ENCODE peak calls at places on chromosomes 3 and 15, in four cellular contexts. M, L, W and S are unnamed samples.

GRCh38 chr3:9681011-9681722 is 22.5 kb upstream of the CPNE9 start:
- DNase-seq in M (no peak), L (no peak), W (no peak), S (no peak)

GRCh38 chr3:159764211-159765024 is 224.2 kb upstream of the IL12A start:
- DNase-seq in M (peak; percentile 64), L (peak; percentile 15), W (peak; percentile 91), S (peak; percentile 39)

GRCh38 chr15:64344651-64345262 is 11.2 kb downstream of the CSNK1G1 start:
- DNase-seq in M (no peak), L (no peak), W (no peak), S (no peak)

GRCh38 chr15:63752075-63752684 is 81.6 kb downstream of the HERC1 start:
- DNase-seq in M (peak; percentile 21), L (peak; percentile 37), W (peak; percentile 42), S (peak; percentile 15)

GRCh38 chr3:13637953-13638352 is 89.0 kb downstream of the FBLN2 start:
- DNase-seq in M (no peak), L (no peak), W (no peak), S (no peak)

GRCh38 chr3:45057557-45057956 is 31.5 kb downstream of the CLEC3B start:
- DNase-seq in M (no peak), L (no peak), W (peak; percentile 17), S (no peak)

GRCh38 chr3:146780251-146780650 is 175.1 kb upstream of the PLSCR5 start:
- DNase-seq in M (no peak), L (no peak), W (no peak), S (no peak)

GRCh38 chr3:193194417-193194816 is 46.6 kb upstream of the PLAAT1 start:
- DNase-seq in M (no peak), L (no peak), W (no peak), S (no peak)

GRCh38 chr15:42031211-42031915 is 10.5 kb upstream of the PLA2G4E start:
- DNase-seq in M (no peak), L (no peak), W (no peak), S (no peak)

GRCh38 chr15:50907866-50908208 is 646 bp upstream of the AP4E1 start:
- DNase-seq in M (no peak), L (no peak), W (peak; percentile 61), S (no peak)

GRCh38 chr15:92409006-92409405 is 15.3 kb downstream of the ST8SIA2 start:
- DNase-seq in M (no peak), L (no peak), W (no peak), S (no peak)

GRCh38 chr3:17478673-17479072 is 263.8 kb downstream of the TBC1D5 start:
- DNase-seq in M (no peak), L (no peak), W (peak; percentile 15), S (no peak)

GRCh38 chr15:36529296-36530011 is 50.0 kb upstream of the CDIN1 start:
- DNase-seq in M (no peak), L (no peak), W (peak; percentile 13), S (no peak)

GRCh38 chr3:119588112-119588511 is 8.8 kb downstream of the ADPRH start:
- DNase-seq in M (no peak), L (no peak), W (peak; percentile 32), S (no peak)

GRCh38 chr3:64459711-64460110 is 228.1 kb downstream of the ADAMTS9 start:
- DNase-seq in M (no peak), L (no peak), W (no peak), S (no peak)

GRCh38 chr3:30496496-30496966 is 109.9 kb upstream of the TGFBR2 start:
- DNase-seq in M (no peak), L (no peak), W (peak; percentile 64), S (no peak)

GRCh38 chr3:61565569-61565968 is 4.2 kb downstream of the PTPRG start:
- DNase-seq in M (no peak), L (no peak), W (peak; percentile 25), S (no peak)

GRCh38 chr3:158992466-158992865 is 190.6 kb downstream of the MFSD1 start:
- DNase-seq in M (no peak), L (no peak), W (no peak), S (no peak)

GRCh38 chr3:61561374-61562041 is at the start of gene PTPRG:
- DNase-seq in M (peak; percentile 86), L (peak; percentile 93), W (peak; percentile 94), S (no peak)

GRCh38 chr3:66404903-66405700 is 95.7 kb downstream of the LRIG1 start:
- DNase-seq in M (no peak), L (no peak), W (no peak), S (no peak)

GRCh38 chr3:9542182-9542581 is 11.4 kb downstream of the LHFPL4 start:
- DNase-seq in M (no peak), L (no peak), W (no peak), S (no peak)

GRCh38 chr3:61985020-61985419 is 388.3 kb downstream of the FEZF2 start:
- DNase-seq in M (no peak), L (no peak), W (peak; percentile 77), S (no peak)

GRCh38 chr3:68878322-68878721 is 54.0 kb downstream of the TAFA4 start:
- DNase-seq in M (peak; percentile 32), L (no peak), W (no peak), S (no peak)